ENCODE peak calls at places on chromosomes 6 and 20, in six cellular contexts. I is IMR-90, Y is A549, U is SK-N-SH, F is GM12878, V is HepG2. C is an unnamed sample.

GRCh38 chr6:165390475-165390874 is 81.1 kb upstream of the C6orf118 start:
- DNase-seq in F (no peak), U (no peak), Y (no peak), I (no peak), V (no peak), C (no peak)

GRCh38 chr6:30847421-30847970 is 36.8 kb upstream of the DDR1 start:
- DNase-seq in I (no peak), U (no peak), V (no peak), Y (no peak), F (no peak), C (no peak)

GRCh38 chr20:21353236-21353635 is 44.1 kb downstream of the NKX2-4 start:
- DNase-seq in U (no peak), V (no peak), F (no peak), I (peak; percentile 78), Y (no peak), C (no peak)

GRCh38 chr6:169453221-169453620 is 199.6 kb upstream of the THBS2 start:
- DNase-seq in F (no peak), U (no peak), Y (no peak), V (no peak), I (no peak), C (no peak)

GRCh38 chr6:112372213-112372806 is 25.2 kb downstream of the RFPL4B start:
- DNase-seq in F (no peak), I (peak; percentile 46), V (no peak), U (peak; percentile 36), Y (peak; percentile 3), C (no peak)

GRCh38 chr6:16149305-16149704 is 20.4 kb downstream of the MYLIP start:
- DNase-seq in U (no peak), F (no peak), Y (no peak), V (no peak), I (no peak), C (no peak)

GRCh38 chr6:131029661-131030297 is 33.3 kb downstream of the EPB41L2 start:
- DNase-seq in Y (no peak), I (peak; percentile 65), U (no peak), F (peak; percentile 34), V (no peak), C (no peak)

GRCh38 chr20:25452333-25452732 is 44.9 kb downstream of the GINS1 start:
- DNase-seq in U (no peak), F (no peak), Y (no peak), V (no peak), I (no peak), C (no peak)

GRCh38 chr6:83067448-83068413 is at the start of gene DOP1A:
- DNase-seq in Y (peak; percentile 73), I (peak; percentile 91), V (peak; percentile 86), U (peak; percentile 95), F (peak; percentile 85), C (peak; percentile 97)

GRCh38 chr6:56843476-56844349 is 111.2 kb upstream of the BEND6 start:
- DNase-seq in I (peak; percentile 73), F (peak; percentile 66), V (peak; percentile 77), Y (peak; percentile 65), U (peak; percentile 91), C (peak; percentile 47)

GRCh38 chr6:33874136-33874535 is 70.3 kb upstream of the MLN start:
- DNase-seq in U (no peak), Y (no peak), I (no peak), V (no peak), F (no peak), C (no peak)

GRCh38 chr20:12023169-12023795 is 105.6 kb downstream of the BTBD3 start:
- DNase-seq in V (no peak), U (no peak), F (no peak), Y (no peak), I (no peak), C (no peak)

GRCh38 chr6:137949686-137950390 is 82.8 kb downstream of the TNFAIP3 start:
- DNase-seq in U (no peak), V (no peak), Y (no peak), F (no peak), I (no peak), C (no peak)

GRCh38 chr6:156269751-156270369 is 507.3 kb upstream of the ARID1B start:
- DNase-seq in Y (no peak), F (no peak), I (no peak), V (no peak), U (no peak), C (no peak)

GRCh38 chr6:6218246-6219085 is 102.0 kb downstream of the F13A1 start:
- DNase-seq in U (no peak), F (no peak), I (no peak), V (no peak), Y (peak; percentile 6), C (no peak)

GRCh38 chr20:63858393-63859165 is 2.7 kb upstream of the ABHD16B start:
- DNase-seq in F (no peak), I (peak; percentile 59), U (peak; percentile 70), V (peak; percentile 79), Y (no peak), C (peak; percentile 59)

GRCh38 chr20:62622178-62622876 is 20.0 kb upstream of the SLCO4A1 start:
- DNase-seq in Y (no peak), I (no peak), F (no peak), V (no peak), U (no peak), C (no peak)

GRCh38 chr20:4160761-4161305 is 145.5 kb upstream of the RNF24 start:
- DNase-seq in U (no peak), Y (no peak), F (no peak), I (peak; percentile 54), V (peak; percentile 37), C (no peak)

GRCh38 chr20:46994341-46994740 is 99.7 kb downstream of the EYA2 start:
- DNase-seq in U (no peak), F (peak; percentile 69), Y (no peak), V (no peak), I (no peak), C (no peak)

GRCh38 chr6:163413054-163413344 is 1.5 kb upstream of the QKI start:
- DNase-seq in V (no peak), I (no peak), F (no peak), Y (no peak), U (peak; percentile 17), C (no peak)

GRCh38 chr6:98292812-98293211 is 541.6 kb upstream of the POU3F2 start:
- DNase-seq in V (peak; percentile 8), U (no peak), Y (no peak), I (no peak), F (no peak), C (no peak)

GRCh38 chr6:105459884-105460283 is 57.0 kb upstream of the PREP start:
- DNase-seq in V (no peak), U (no peak), Y (peak; percentile 1), F (peak; percentile 46), I (peak; percentile 35), C (no peak)

GRCh38 chr6:18308070-18308735 is 43.9 kb upstream of the DEK start:
- DNase-seq in V (no peak), Y (no peak), F (no peak), U (no peak), I (peak; percentile 89), C (no peak)

GRCh38 chr6:34144581-34145160 is 1.2 kb downstream of the GRM4 start:
- DNase-seq in F (no peak), I (no peak), U (no peak), Y (no peak), V (no peak), C (no peak)

GRCh38 chr6:41374618-41375590 is 39.5 kb downstream of the NCR2 start:
- DNase-seq in F (no peak), U (peak; percentile 40), Y (no peak), V (no peak), I (no peak), C (no peak)

GRCh38 chr6:76852776-76853175 is 610.5 kb downstream of the HTR1B start:
- DNase-seq in V (no peak), Y (no peak), F (no peak), U (no peak), I (peak; percentile 26), C (no peak)

GRCh38 chr6:20202070-20202658 is 10.1 kb downstream of the MBOAT1 start:
- DNase-seq in I (peak; percentile 40), V (peak; percentile 10), Y (peak; percentile 59), F (peak; percentile 57), U (no peak), C (peak; percentile 70)

GRCh38 chr6:6713660-6714446 is 125.3 kb downstream of the LY86 start:
- DNase-seq in I (peak; percentile 52), V (no peak), Y (no peak), F (no peak), U (peak; percentile 26), C (no peak)

GRCh38 chr6:474454-475185 is 83.1 kb downstream of the IRF4 start:
- DNase-seq in U (peak; percentile 44), F (peak; percentile 59), I (no peak), V (no peak), Y (no peak), C (no peak)

GRCh38 chr6:10837009-10837691 is 1.2 kb downstream of the MAK start:
- DNase-seq in V (no peak), Y (peak; percentile 43), F (no peak), I (no peak), U (peak; percentile 58), C (peak; percentile 69)
- TF ChIP-seq SMC3 in V (no peak), Y (no peak), F (no peak), I (no peak), U (no peak), C (no peak)

DNA sequence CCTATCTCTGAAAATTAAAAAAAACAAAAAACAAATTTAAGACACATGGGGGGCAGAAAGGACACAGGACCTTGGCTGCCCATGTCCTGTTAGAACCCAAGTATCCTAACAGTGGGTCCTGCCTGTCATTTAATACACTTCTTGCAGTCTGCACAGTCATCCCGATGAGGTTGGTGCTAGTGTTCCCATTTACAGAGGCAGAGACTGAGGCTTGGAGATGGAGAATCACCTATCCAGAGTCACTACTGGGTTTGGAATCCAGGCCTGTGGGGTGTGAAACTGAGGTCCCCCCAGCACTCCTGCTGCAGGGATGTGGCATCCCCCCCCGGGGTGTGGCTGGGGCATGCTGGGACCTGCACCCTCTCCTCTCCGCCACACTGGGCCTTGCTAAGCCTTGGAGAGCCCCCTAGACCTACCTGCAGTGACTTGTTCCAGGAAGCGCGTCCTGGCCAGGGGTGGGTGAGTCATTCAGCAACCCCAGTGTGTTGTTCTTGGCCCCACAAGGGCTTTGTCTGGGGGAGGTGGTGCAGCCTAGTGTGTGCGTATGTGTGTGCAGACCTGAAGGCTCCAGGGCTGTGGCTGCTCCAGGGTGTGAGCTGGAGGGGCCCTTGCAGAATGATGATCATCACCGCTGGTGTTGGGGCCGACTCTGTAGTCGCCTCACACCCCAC is 49.7 kb downstream of the BCAS4 start:
- DNase-seq in U (no peak), Y (peak; percentile 18), V (peak; percentile 25), I (peak; percentile 87), F (peak; percentile 83), C (peak; percentile 53)
- TF ChIP-seq SMC3 in U (no peak), Y (no peak), V (no peak), I (no peak), F (peak; percentile 14), C (no peak)

GRCh38 chr20:32343438-32343837 is 14.7 kb upstream of the ASXL1 start:
- DNase-seq in U (no peak), Y (no peak), V (no peak), F (no peak), I (peak; percentile 85), C (no peak)
- TF ChIP-seq SMC3 in U (no peak), Y (no peak), V (no peak), F (no peak), I (no peak), C (no peak)

GRCh38 chr6:52065621-52066020 is 21.8 kb downstream of the PKHD1 start:
- DNase-seq in Y (no peak), U (no peak), F (no peak), V (peak; percentile 12), I (no peak), C (no peak)

GRCh38 chr6:52059821-52060220 is 27.6 kb downstream of the PKHD1 start:
- DNase-seq in I (no peak), F (no peak), V (no peak), Y (no peak), U (no peak), C (no peak)

GRCh38 chr6:52061481-52061880 is 25.9 kb downstream of the PKHD1 start:
- DNase-seq in I (no peak), F (no peak), Y (no peak), U (no peak), V (no peak), C (no peak)

GRCh38 chr6:52063584-52064400 is 23.6 kb downstream of the PKHD1 start:
- DNase-seq in Y (peak; percentile 7), F (peak; percentile 42), V (peak; percentile 61), U (peak; percentile 51), I (peak; percentile 30), C (peak; percentile 58)
- TF ChIP-seq SMC3 in Y (no peak), F (peak; percentile 57), V (no peak), U (peak; percentile 10), I (peak; percentile 18), C (peak; percentile 26)